ENCODE peak calls at places on chromosomes 6 and 20, in ten cellular contexts. One of them, this sample, is unnamed.

GRCh38 chr6:104306206-104306605 is 553.5 kb downstream of the HACE1 start:
- DNase-seq in NCI-H524: no peak
- DNase-seq in activated CD4-positive, alpha-beta T cell treated with anti-CD3 and anti-CD28 coated beads for 4 hours: no peak
- DNase-seq in HEK293T: no peak
- DNase-seq in heart right ventricle: no peak
- DNase-seq in cardiac muscle cell: no peak
- DNase-seq in fibroblast of the aortic adventitia: no peak
- DNase-seq in naive thymus-derived CD4-positive, alpha-beta T cell: no peak
- DNase-seq in SK-MEL-5: no peak
- DNase-seq in HS-5: peak
- DNase-seq in this sample: no peak

GRCh38 chr20:57395111-57395959 is 4.1 kb downstream of the RBM38 start:
- DNase-seq in NCI-H524: no peak
- DNase-seq in activated CD4-positive, alpha-beta T cell treated with anti-CD3 and anti-CD28 coated beads for 4 hours: no peak
- DNase-seq in HEK293T: no peak
- DNase-seq in heart right ventricle: peak
- DNase-seq in cardiac muscle cell: peak
- DNase-seq in fibroblast of the aortic adventitia: peak
- DNase-seq in naive thymus-derived CD4-positive, alpha-beta T cell: no peak
- DNase-seq in SK-MEL-5: no peak
- DNase-seq in HS-5: no peak
- DNase-seq in this sample: no peak

GRCh38 chr6:12152023-12152960 is 137.9 kb upstream of the EDN1 start:
- DNase-seq in NCI-H524: no peak
- DNase-seq in activated CD4-positive, alpha-beta T cell treated with anti-CD3 and anti-CD28 coated beads for 4 hours: no peak
- DNase-seq in HEK293T: no peak
- DNase-seq in heart right ventricle: no peak
- DNase-seq in cardiac muscle cell: peak
- DNase-seq in fibroblast of the aortic adventitia: no peak
- DNase-seq in naive thymus-derived CD4-positive, alpha-beta T cell: no peak
- DNase-seq in SK-MEL-5: peak
- DNase-seq in HS-5: no peak
- DNase-seq in this sample: no peak

GRCh38 chr6:131400054-131400781 is 172.8 kb upstream of the ARG1 start:
- DNase-seq in NCI-H524: no peak
- DNase-seq in activated CD4-positive, alpha-beta T cell treated with anti-CD3 and anti-CD28 coated beads for 4 hours: no peak
- DNase-seq in HEK293T: peak
- DNase-seq in heart right ventricle: no peak
- DNase-seq in cardiac muscle cell: no peak
- DNase-seq in fibroblast of the aortic adventitia: peak
- DNase-seq in naive thymus-derived CD4-positive, alpha-beta T cell: no peak
- DNase-seq in SK-MEL-5: no peak
- DNase-seq in HS-5: peak
- DNase-seq in this sample: no peak

GRCh38 chr6:20564269-20564668 is 30.0 kb downstream of the CDKAL1 start:
- DNase-seq in NCI-H524: peak
- DNase-seq in activated CD4-positive, alpha-beta T cell treated with anti-CD3 and anti-CD28 coated beads for 4 hours: no peak
- DNase-seq in HEK293T: no peak
- DNase-seq in heart right ventricle: no peak
- DNase-seq in cardiac muscle cell: peak
- DNase-seq in fibroblast of the aortic adventitia: peak
- DNase-seq in naive thymus-derived CD4-positive, alpha-beta T cell: peak
- DNase-seq in SK-MEL-5: peak
- DNase-seq in HS-5: no peak
- DNase-seq in this sample: peak

GRCh38 chr20:38420232-38421085 is 14.7 kb downstream of the SNHG17 start:
- DNase-seq in NCI-H524: no peak
- DNase-seq in activated CD4-positive, alpha-beta T cell treated with anti-CD3 and anti-CD28 coated beads for 4 hours: no peak
- DNase-seq in HEK293T: no peak
- DNase-seq in heart right ventricle: no peak
- DNase-seq in cardiac muscle cell: no peak
- DNase-seq in fibroblast of the aortic adventitia: no peak
- DNase-seq in naive thymus-derived CD4-positive, alpha-beta T cell: no peak
- DNase-seq in SK-MEL-5: no peak
- DNase-seq in HS-5: no peak
- DNase-seq in this sample: no peak

GRCh38 chr20:62728028-62728780 is 19.6 kb downstream of the NTSR1 start:
- DNase-seq in NCI-H524: no peak
- DNase-seq in activated CD4-positive, alpha-beta T cell treated with anti-CD3 and anti-CD28 coated beads for 4 hours: no peak
- DNase-seq in HEK293T: no peak
- DNase-seq in heart right ventricle: no peak
- DNase-seq in cardiac muscle cell: no peak
- DNase-seq in fibroblast of the aortic adventitia: no peak
- DNase-seq in naive thymus-derived CD4-positive, alpha-beta T cell: no peak
- DNase-seq in SK-MEL-5: no peak
- DNase-seq in HS-5: no peak
- DNase-seq in this sample: peak

GRCh38 chr6:30683137-30683979 is 3.1 kb downstream of the PPP1R18 start:
- DNase-seq in NCI-H524: no peak
- DNase-seq in activated CD4-positive, alpha-beta T cell treated with anti-CD3 and anti-CD28 coated beads for 4 hours: peak
- DNase-seq in HEK293T: no peak
- DNase-seq in heart right ventricle: peak
- DNase-seq in cardiac muscle cell: no peak
- DNase-seq in fibroblast of the aortic adventitia: no peak
- DNase-seq in naive thymus-derived CD4-positive, alpha-beta T cell: no peak
- DNase-seq in SK-MEL-5: no peak
- DNase-seq in HS-5: no peak
- DNase-seq in this sample: peak

GRCh38 chr20:50412069-50412468 is 98.1 kb upstream of the PTPN1 start:
- DNase-seq in NCI-H524: no peak
- DNase-seq in activated CD4-positive, alpha-beta T cell treated with anti-CD3 and anti-CD28 coated beads for 4 hours: no peak
- DNase-seq in HEK293T: no peak
- DNase-seq in heart right ventricle: no peak
- DNase-seq in cardiac muscle cell: no peak
- DNase-seq in fibroblast of the aortic adventitia: no peak
- DNase-seq in naive thymus-derived CD4-positive, alpha-beta T cell: no peak
- DNase-seq in SK-MEL-5: no peak
- DNase-seq in HS-5: no peak
- DNase-seq in this sample: no peak

GRCh38 chr20:47481330-47482216 is 20.1 kb upstream of the NCOA3 start:
- DNase-seq in NCI-H524: no peak
- DNase-seq in activated CD4-positive, alpha-beta T cell treated with anti-CD3 and anti-CD28 coated beads for 4 hours: no peak
- DNase-seq in HEK293T: no peak
- DNase-seq in heart right ventricle: no peak
- DNase-seq in cardiac muscle cell: no peak
- DNase-seq in fibroblast of the aortic adventitia: no peak
- DNase-seq in naive thymus-derived CD4-positive, alpha-beta T cell: no peak
- DNase-seq in SK-MEL-5: no peak
- DNase-seq in HS-5: no peak
- DNase-seq in this sample: no peak

GRCh38 chr6:95364016-95364604 is 213.2 kb upstream of the MANEA start:
- DNase-seq in NCI-H524: peak
- DNase-seq in activated CD4-positive, alpha-beta T cell treated with anti-CD3 and anti-CD28 coated beads for 4 hours: no peak
- DNase-seq in HEK293T: peak
- DNase-seq in heart right ventricle: no peak
- DNase-seq in cardiac muscle cell: peak
- DNase-seq in fibroblast of the aortic adventitia: peak
- DNase-seq in naive thymus-derived CD4-positive, alpha-beta T cell: no peak
- DNase-seq in SK-MEL-5: peak
- DNase-seq in HS-5: peak
- DNase-seq in this sample: no peak